ENCODE peak calls at places on chromosomes 16 and 17, in six cellular contexts. L is endodermal cell, Y is fibroblast of the conjunctiva, Z is caudate nucleus, T is B cell, G is nephron progenitor cell. N is an unnamed sample.

GRCh38 chr17:33981713-33982601 is 273.1 kb upstream of the CCL2 start:
- DNase-seq in L (peak), Y (no peak), Z (no peak), T (no peak), G (peak), N (no peak)

GRCh38 chr17:81931557-81932332 is 4.2 kb upstream of the MAFG start:
- DNase-seq in L (no peak), Y (no peak), Z (no peak), T (no peak), G (no peak), N (no peak)

GRCh38 chr17:1412185-1413110 is 12.4 kb upstream of the YWHAE start:
- DNase-seq in L (no peak), Y (no peak), Z (no peak), T (no peak), G (no peak), N (no peak)

GRCh38 chr16:29667755-29668154 is 4.7 kb downstream of the SPN start:
- DNase-seq in L (no peak), Y (no peak), Z (no peak), T (no peak), G (no peak), N (no peak)

GRCh38 chr16:67170168-67170947 is at the start of gene NOL3:
- DNase-seq in L (peak), Y (peak), Z (no peak), T (peak), G (peak), N (peak)

GRCh38 chr17:34243732-34244299 is 11.3 kb upstream of the CCL2 start:
- DNase-seq in L (no peak), Y (no peak), Z (no peak), T (no peak), G (no peak), N (no peak)

GRCh38 chr17:44911133-44912001 is 3.9 kb downstream of the GFAP start:
- DNase-seq in L (peak), Y (no peak), Z (no peak), T (peak), G (peak), N (peak)

GRCh38 chr17:48795444-48796162 is 21.4 kb downstream of the TTLL6 start:
- DNase-seq in L (peak), Y (peak), Z (no peak), T (no peak), G (no peak), N (peak)

GRCh38 chr17:56125830-56126819 is 27.1 kb upstream of the ANKFN1 start:
- DNase-seq in L (peak), Y (peak), Z (no peak), T (no peak), G (peak), N (peak)

GRCh38 chr17:47975815-47976190 is 4.9 kb downstream of the CDK5RAP3 start:
- DNase-seq in L (peak), Y (no peak), Z (no peak), T (no peak), G (no peak), N (no peak)

GRCh38 chr16:81873843-81874752 is 95.0 kb downstream of the PLCG2 start:
- DNase-seq in L (peak), Y (no peak), Z (no peak), T (peak), G (peak), N (peak)

GRCh38 chr16:66522816-66523590 is 26.9 kb downstream of the TK2 start:
- DNase-seq in L (no peak), Y (no peak), Z (no peak), T (no peak), G (no peak), N (no peak)

GRCh38 chr17:72710834-72711233 is 381.7 kb downstream of the SLC39A11 start:
- DNase-seq in L (no peak), Y (no peak), Z (no peak), T (no peak), G (no peak), N (no peak)

GRCh38 chr16:9123871-9124270 is 32.4 kb downstream of the HAPSTR1 start:
- DNase-seq in L (no peak), Y (no peak), Z (no peak), T (peak), G (no peak), N (no peak)

GRCh38 chr17:45286286-45286685 is 24.4 kb upstream of the SPATA32 start:
- DNase-seq in L (no peak), Y (no peak), Z (no peak), T (no peak), G (no peak), N (no peak)

GRCh38 chr17:2238432-2239169 is 65.0 kb downstream of the SMG6 start:
- DNase-seq in L (no peak), Y (no peak), Z (no peak), T (no peak), G (no peak), N (no peak)

GRCh38 chr16:89383095-89384003 is 107.0 kb downstream of the ANKRD11 start:
- DNase-seq in L (peak), Y (no peak), Z (no peak), T (no peak), G (peak), N (no peak)

GRCh38 chr17:35291802-35292201 is 48.9 kb downstream of the SLFN5 start:
- DNase-seq in L (no peak), Y (peak), Z (no peak), T (no peak), G (no peak), N (no peak)

GRCh38 chr17:8894673-8895578 is 27.5 kb upstream of the PIK3R6 start:
- DNase-seq in L (peak), Y (peak), Z (no peak), T (peak), G (peak), N (peak)

GRCh38 chr17:41894791-41895331 is 23.9 kb downstream of the ACLY start:
- DNase-seq in L (no peak), Y (peak), Z (no peak), T (no peak), G (no peak), N (no peak)

GRCh38 chr16:51390877-51391276 is 239.8 kb upstream of the SALL1 start:
- DNase-seq in L (no peak), Y (no peak), Z (no peak), T (no peak), G (no peak), N (no peak)

GRCh38 chr17:42112552-42113176 is at the start of gene DHX58:
- DNase-seq in L (no peak), Y (peak), Z (no peak), T (peak), G (no peak), N (peak)

GRCh38 chr17:1965556-1966273 is 59.4 kb downstream of the RTN4RL1 start:
- DNase-seq in L (no peak), Y (no peak), Z (no peak), T (no peak), G (peak), N (no peak)

GRCh38 chr16:50323335-50324011 is 45.3 kb downstream of the BRD7 start:
- DNase-seq in L (no peak), Y (no peak), Z (no peak), T (no peak), G (no peak), N (no peak)

GRCh38 chr17:61168506-61168905 is 231.1 kb upstream of the TBX2 start:
- DNase-seq in L (no peak), Y (no peak), Z (no peak), T (no peak), G (no peak), N (no peak)

GRCh38 chr17:50899005-50899460 is 32.9 kb upstream of the TOB1 start:
- DNase-seq in L (no peak), Y (no peak), Z (no peak), T (no peak), G (no peak), N (no peak)

GRCh38 chr16:70418993-70419318 is 19.9 kb downstream of the ST3GAL2 start:
- DNase-seq in L (no peak), Y (no peak), Z (no peak), T (no peak), G (no peak), N (no peak)

GRCh38 chr17:7684856-7685532 is 2.3 kb downstream of the TP53 start:
- DNase-seq in L (no peak), Y (no peak), Z (no peak), T (no peak), G (no peak), N (no peak)

GRCh38 chr17:41810659-41811548 is 845 bp downstream of the P3H4 start:
- DNase-seq in L (peak), Y (no peak), Z (no peak), T (no peak), G (peak), N (peak)

GRCh38 chr16:3198334-3199072 is 10.5 kb downstream of the OR1F1 start:
- DNase-seq in L (no peak), Y (no peak), Z (no peak), T (no peak), G (no peak), N (no peak)

GRCh38 chr17:80034977-80035686 is 540 bp downstream of the TBC1D16 start:
- DNase-seq in L (peak), Y (no peak), Z (no peak), T (peak), G (peak), N (peak)

GRCh38 chr17:19287651-19288050 is 50.5 kb downstream of the EPN2 start:
- DNase-seq in L (no peak), Y (no peak), Z (no peak), T (no peak), G (no peak), N (no peak)

GRCh38 chr17:36503456-36504155 is 17.1 kb downstream of the ZNHIT3 start:
- DNase-seq in L (peak), Y (no peak), Z (no peak), T (no peak), G (no peak), N (no peak)

GRCh38 chr17:14498812-14499211 is 197.9 kb downstream of the HS3ST3B1 start:
- DNase-seq in L (no peak), Y (no peak), Z (no peak), T (no peak), G (no peak), N (no peak)

GRCh38 chr17:3596804-3597464 is 12.3 kb downstream of the TRPV1 start:
- DNase-seq in L (peak), Y (no peak), Z (no peak), T (no peak), G (no peak), N (no peak)

GRCh38 chr16:50183316-50183715 is 30.2 kb downstream of the TENT4B start:
- DNase-seq in L (no peak), Y (no peak), Z (no peak), T (no peak), G (no peak), N (no peak)

N was measured in hepatic stellate cell.